ENCODE peak calls at places on chromosomes 11 and 22, in eight cellular contexts. L is Jurkat, Clone E6-1; W is thoracic aorta; G is stimulated activated CD4-positive, alpha-beta T cell treated with anti-CD3 and anti-CD28 coated beads, Interleukin-15, amount 100 ng/mL, for 24 hours; Q is HAP-1; R is stomach; V is activated T-cell treated with anti-CD3 and anti-CD28 coated beads, Interleukin-2, amount 50 U/mL, for 72 hours; I is Right ventricle myocardium superior. M is an unnamed sample.

GRCh38 chr22:25002241-25002985 is 49.9 kb downstream of the KIAA1671 start:
- DNase-seq in Q (no peak), V (no peak), R (no peak), G (no peak), W (no peak), I (no peak), L (peak), M (no peak)

GRCh38 chr11:125772834-125773505 is 5.7 kb downstream of the PATE2 start:
- DNase-seq in R (no peak), W (no peak), L (no peak), V (no peak), I (no peak), Q (no peak), G (no peak), M (no peak)

GRCh38 chr22:47859891-47860290 is 1097.4 kb downstream of the TBC1D22A start:
- DNase-seq in V (no peak), W (no peak), I (no peak), L (no peak), Q (no peak), R (no peak), G (no peak), M (no peak)

GRCh38 chr11:8025123-8025522 is 38.0 kb downstream of the EIF3F start:
- DNase-seq in Q (no peak), L (no peak), I (no peak), G (no peak), V (no peak), W (no peak), R (no peak), M (no peak)

GRCh38 chr11:83852012-83852411 is 565.8 kb upstream of the CCDC90B start:
- DNase-seq in W (no peak), I (no peak), L (no peak), R (no peak), V (no peak), G (no peak), Q (no peak), M (no peak)

GRCh38 chr11:28123151-28123571 is 15.0 kb downstream of the METTL15 start:
- DNase-seq in V (no peak), I (no peak), Q (no peak), R (no peak), L (no peak), W (no peak), G (no peak), M (no peak)

GRCh38 chr11:93225642-93226041 is 27.9 kb upstream of the SLC36A4 start:
- DNase-seq in Q (no peak), R (no peak), L (peak), V (no peak), W (no peak), G (no peak), I (no peak), M (no peak)

GRCh38 chr11:102518296-102519094 is 12.1 kb downstream of the MMP7 start:
- DNase-seq in I (no peak), Q (no peak), G (no peak), W (no peak), L (no peak), R (no peak), V (no peak), M (no peak)

GRCh38 chr22:24106385-24107381 is 74.6 kb upstream of the SUSD2 start:
- DNase-seq in L (peak), Q (no peak), W (no peak), V (peak), G (peak), I (no peak), R (no peak), M (peak)

GRCh38 chr22:50303848-50304527 is 3.5 kb downstream of the PLXNB2 start:
- DNase-seq in Q (no peak), W (no peak), G (no peak), L (no peak), I (peak), R (peak), V (no peak), M (no peak)

GRCh38 chr11:109512249-109512648 is 90.3 kb downstream of the C11orf87 start:
- DNase-seq in I (no peak), W (no peak), G (no peak), R (no peak), L (no peak), Q (no peak), V (no peak), M (no peak)

GRCh38 chr11:76669901-76670474 is 559 bp downstream of the LRRC32 start:
- DNase-seq in V (no peak), L (no peak), W (peak), I (peak), Q (no peak), G (no peak), R (no peak), M (no peak)

GRCh38 chr11:47552086-47552580 is 799 bp downstream of the CELF1 start:
- DNase-seq in Q (peak), L (no peak), G (peak), I (peak), V (peak), W (no peak), R (no peak), M (no peak)

GRCh38 chr11:6353367-6353987 is 33.2 kb upstream of the CAVIN3 start:
- DNase-seq in Q (peak), I (peak), V (peak), L (peak), R (peak), G (peak), W (no peak), M (peak)

GRCh38 chr22:38697055-38697980 is 3.4 kb downstream of the JOSD1 start:
- DNase-seq in L (no peak), I (peak), W (no peak), G (no peak), Q (no peak), V (no peak), R (peak), M (no peak)

M was measured in GM12878.